ENCODE peak calls at places on chromosome 10, in seven cellular contexts. E is brain microvascular endothelial cell; T is iPS DF 6.9; J is activated CD4-positive, alpha-beta T cell treated with anti-CD3 and anti-CD28 coated beads for 24 hours; F is Caki2; V is A172; W is HS-27A. I is an unnamed sample.

GRCh38 chr10:132151951-132152505 is 34.7 kb upstream of the DPYSL4 start:
- DNase-seq in W (no peak), V (no peak), F (no peak), T (no peak), J (no peak), E (no peak), I (no peak)

GRCh38 chr10:33273295-33274002 is 61.0 kb downstream of the NRP1 start:
- DNase-seq in V (peak; percentile 98), W (peak; percentile 85), E (peak; percentile 90), T (no peak), F (peak; percentile 96), J (no peak), I (peak; percentile 98)

GRCh38 chr10:7937315-7937945 is 117.1 kb upstream of the GATA3 start:
- DNase-seq in F (no peak), J (no peak), E (no peak), T (no peak), V (no peak), W (no peak), I (no peak)

GRCh38 chr10:112235920-112236319 is 47.3 kb upstream of the TECTB start:
- DNase-seq in T (no peak), J (no peak), V (no peak), W (no peak), F (no peak), E (no peak), I (no peak)

GRCh38 chr10:24853661-24854060 is 98.7 kb downstream of the PRTFDC1 start:
- DNase-seq in F (no peak), J (no peak), V (no peak), E (no peak), W (no peak), T (no peak), I (no peak)

GRCh38 chr10:49153971-49154370 is 20.1 kb upstream of the FAM170B start:
- DNase-seq in J (no peak), F (no peak), E (peak; percentile 77), T (no peak), V (no peak), W (no peak), I (no peak)

GRCh38 chr10:87700031-87700796 is 40.5 kb downstream of the PAPSS2 start:
- DNase-seq in W (no peak), J (no peak), T (no peak), E (no peak), F (no peak), V (no peak), I (no peak)

GRCh38 chr10:79374312-79375191 is 27.3 kb downstream of the PPIF start:
- DNase-seq in V (peak; percentile 73), W (peak; percentile 12), J (peak; percentile 66), T (peak; percentile 64), F (peak; percentile 59), E (peak; percentile 66), I (peak; percentile 21)

GRCh38 chr10:74924251-74924954 is 98.0 kb downstream of the KAT6B start:
- DNase-seq in E (peak; percentile 55), T (no peak), W (peak; percentile 43), F (peak; percentile 76), J (no peak), V (peak; percentile 88), I (peak; percentile 87)

GRCh38 chr10:61477469-61477868 is 24.3 kb upstream of the TMEM26 start:
- DNase-seq in J (no peak), E (no peak), F (no peak), V (no peak), T (no peak), W (no peak), I (no peak)

GRCh38 chr10:97542169-97543024 is 30.2 kb upstream of the ANKRD2 start:
- DNase-seq in E (peak; percentile 90), V (peak; percentile 98), T (no peak), F (peak; percentile 87), J (peak; percentile 27), W (peak; percentile 64), I (peak; percentile 95)

GRCh38 chr10:13703997-13704536 is 117.3 kb downstream of the PRPF18 start:
- DNase-seq in T (no peak), V (no peak), E (no peak), F (no peak), J (no peak), W (no peak), I (no peak)

GRCh38 chr10:96833220-96834001 is 1.3 kb downstream of the LCOR start:
- DNase-seq in T (no peak), W (no peak), F (peak; percentile 38), J (no peak), V (peak; percentile 37), E (no peak), I (no peak)

GRCh38 chr10:8112942-8113442 is 58.5 kb downstream of the GATA3 start:
- DNase-seq in V (no peak), J (no peak), E (no peak), F (no peak), W (no peak), T (no peak), I (no peak)

I was measured in skeletal muscle cell.